ENCODE peak calls at places on chromosomes 2 and 18, in seven cellular contexts. J is cardiac muscle cell, L is endodermal cell, S is A549, B is pancreas, H is fibroblast of lung, C is esophagus squamous epithelium. E is an unnamed sample. For H3K4me1, the result is how much of the 10 kb centered on the place peaks cover.

GRCh38 chr18:36809590-36810381 is 19.0 kb downstream of the TPGS2 start:
- DNase-seq in J (peak), L (peak), S (peak), B (peak), H (peak), C (no peak), E (peak)

GRCh38 chr2:61268249-61268648 is 106.3 kb downstream of the C2orf74 start:
- DNase-seq in J (no peak), L (no peak), S (peak), B (no peak), H (no peak), C (no peak), E (no peak)

GRCh38 chr2:31347788-31348187 is 66.8 kb downstream of the XDH start:
- DNase-seq in J (peak), L (no peak), S (peak), B (no peak), H (peak), C (no peak), E (no peak)

GRCh38 chr2:3526871-3527270 is 7.5 kb upstream of the ADI1 start:
- DNase-seq in J (no peak), L (no peak), S (no peak), B (no peak), H (no peak), C (no peak), E (no peak)

GRCh38 chr2:54158311-54158710 is 42.9 kb downstream of the ACYP2 start:
- DNase-seq in J (no peak), L (no peak), S (no peak), B (no peak), H (no peak), C (no peak), E (no peak)

GRCh38 chr18:13147146-13147545 is 71.4 kb upstream of the LDLRAD4 start:
- DNase-seq in J (no peak), L (no peak), S (no peak), B (no peak), H (no peak), C (no peak), E (no peak)

GRCh38 chr2:27802547-27802946 is 31.0 kb downstream of the MRPL33 start:
- DNase-seq in J (no peak), L (no peak), S (peak), B (no peak), H (peak), C (no peak), E (no peak)

GRCh38 chr2:38722271-38723115 is 28.7 kb downstream of the SRSF7 start:
- DNase-seq in J (no peak), L (no peak), S (no peak), B (no peak), H (no peak), C (no peak), E (peak)

GRCh38 chr2:240642061-240642805 is 17.0 kb downstream of the GPR35 start:
- DNase-seq in J (no peak), L (peak), S (no peak), B (no peak), H (no peak), C (no peak), E (no peak)

GRCh38 chr2:199310654-199311275 is 147.0 kb downstream of the SATB2 start:
- DNase-seq in J (no peak), L (no peak), S (no peak), B (no peak), H (no peak), C (no peak), E (no peak)

GRCh38 chr2:42386684-42387083 is 25.7 kb upstream of the COX7A2L start:
- DNase-seq in J (peak), L (no peak), S (peak), B (no peak), H (no peak), C (no peak), E (no peak)

GRCh38 chr18:7586379-7586778 is 19.3 kb downstream of the PTPRM start:
- DNase-seq in J (no peak), L (no peak), S (no peak), B (no peak), H (no peak), C (no peak), E (no peak)

GRCh38 chr18:24930478-24930877 is 421.5 kb downstream of the ZNF521 start:
- DNase-seq in J (no peak), L (peak), S (no peak), B (no peak), H (no peak), C (no peak), E (no peak)

GRCh38 chr18:47323158-47323557 is 71.7 kb upstream of the SKOR2 start:
- DNase-seq in J (no peak), L (no peak), S (no peak), B (no peak), H (peak), C (no peak), E (no peak)

GRCh38 chr2:67400560-67401464 is 3.7 kb downstream of the ETAA1 start:
- DNase-seq in J (no peak), L (no peak), S (peak), B (no peak), H (peak), C (no peak), E (no peak)

GRCh38 chr2:227324671-227325055 is 388 bp upstream of the MFF start:
- DNase-seq in J (no peak), L (peak), S (no peak), B (no peak), H (no peak), C (no peak), E (no peak)

GRCh38 chr2:189002079-189002478 is 27.9 kb downstream of the COL3A1 start:
- DNase-seq in J (peak), L (no peak), S (peak), B (no peak), H (peak), C (no peak), E (no peak)

GRCh38 chr2:152260939-152261338 is 74.0 kb upstream of the FMNL2 start:
- DNase-seq in J (no peak), L (no peak), S (no peak), B (no peak), H (no peak), C (no peak), E (no peak)

GRCh38 chr2:200944467-200945394 is 18.7 kb downstream of the ORC2 start:
- DNase-seq in J (peak), L (no peak), S (peak), B (no peak), H (peak), C (no peak), E (no peak)

GRCh38 chr18:54351186-54351585 is 6.5 kb downstream of the STARD6 start:
- DNase-seq in J (no peak), L (no peak), S (no peak), B (no peak), H (no peak), C (no peak), E (no peak)

GRCh38 chr2:62661263-62661635 is 44.3 kb upstream of the EHBP1 start:
- DNase-seq in J (no peak), L (no peak), S (no peak), B (no peak), H (peak), C (no peak), E (no peak)

GRCh38 chr2:156445311-156446218 is 9.4 kb downstream of the GPD2 start:
- DNase-seq in J (peak), L (no peak), S (peak), B (no peak), H (peak), C (no peak), E (no peak)

GRCh38 chr2:160156665-160157064 is 43.4 kb downstream of the ITGB6 start:
- DNase-seq in J (peak), L (no peak), S (peak), B (no peak), H (peak), C (no peak), E (no peak)

GRCh38 chr2:71807969-71808451 is 339.7 kb downstream of the CYP26B1 start:
- DNase-seq in J (peak), L (peak), S (no peak), B (no peak), H (no peak), C (no peak), E (no peak)

GRCh38 chr2:197251576-197251975 is 59.0 kb downstream of the ANKRD44 start:
- DNase-seq in J (peak), L (no peak), S (no peak), B (no peak), H (peak), C (no peak), E (no peak)

GRCh38 chr2:197269173-197269572 is 41.4 kb downstream of the ANKRD44 start:
- DNase-seq in J (peak), L (no peak), S (no peak), B (no peak), H (peak), C (no peak), E (peak)

GRCh38 chr2:213090772-213091171 is 60.6 kb downstream of the IKZF2 start:
- DNase-seq in J (no peak), L (no peak), S (no peak), B (no peak), H (no peak), C (no peak), E (no peak)

GRCh38 chr18:55477537-55478300 is 110.3 kb downstream of the TCF4 start:
- DNase-seq in J (peak), L (no peak), S (no peak), B (no peak), H (peak), C (no peak), E (peak)

GRCh38 chr2:75503048-75503607 is 57.6 kb downstream of the EVA1A start:
- DNase-seq in J (peak), L (no peak), S (peak), B (no peak), H (peak), C (no peak), E (no peak)

GRCh38 chr2:229798446-229799147 is 84.2 kb upstream of the DNER start:
- DNase-seq in J (peak), L (no peak), S (no peak), B (no peak), H (peak), C (no peak), E (no peak)

GRCh38 chr18:293557-293956 is 25.7 kb upstream of the THOC1 start:
- DNase-seq in J (peak), L (no peak), S (no peak), B (no peak), H (peak), C (no peak), E (no peak)

GRCh38 chr2:166803314-166803986 is 84.8 kb upstream of the XIRP2 start:
- DNase-seq in J (peak), L (peak), S (no peak), B (no peak), H (no peak), C (no peak), E (peak)

GRCh38 chr2:105388971-105389381 is 9.9 kb downstream of the FHL2 start:
- DNase-seq in J (peak), L (no peak), S (no peak), B (no peak), H (peak), C (no peak), E (no peak)

GRCh38 chr18:54149078-54149697 is 75.3 kb downstream of the MBD2 start:
- DNase-seq in J (peak), L (peak), S (peak), B (no peak), H (peak), C (no peak), E (no peak)

DNA sequence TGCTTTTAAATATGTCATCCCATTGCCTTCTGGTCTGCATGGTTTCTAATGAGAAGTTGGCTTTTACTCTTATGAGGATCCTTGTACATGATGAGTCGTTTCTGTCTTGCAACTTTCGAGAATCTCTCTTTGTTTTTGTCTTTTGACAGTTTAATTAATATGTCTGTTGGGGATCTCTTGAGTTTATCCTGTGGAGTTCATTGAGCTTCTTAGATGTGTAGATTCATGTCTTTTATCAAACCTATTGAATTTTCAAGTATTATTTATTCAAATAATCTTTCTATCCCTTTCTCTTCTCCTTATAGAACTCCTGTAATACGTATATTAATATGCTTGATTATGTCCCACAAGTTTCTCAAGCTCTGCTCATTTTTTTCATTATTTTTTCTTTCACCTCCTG is 67.9 kb downstream of the TMEM185B start:
- DNase-seq in J (no peak), L (no peak), S (no peak), B (no peak), H (no peak), C (no peak), E (no peak)
- H3K27ac ChIP-seq in J (no peak), L (no peak), S (no peak), B (no peak), H (no peak), C (no peak), E (no peak)

DNA sequence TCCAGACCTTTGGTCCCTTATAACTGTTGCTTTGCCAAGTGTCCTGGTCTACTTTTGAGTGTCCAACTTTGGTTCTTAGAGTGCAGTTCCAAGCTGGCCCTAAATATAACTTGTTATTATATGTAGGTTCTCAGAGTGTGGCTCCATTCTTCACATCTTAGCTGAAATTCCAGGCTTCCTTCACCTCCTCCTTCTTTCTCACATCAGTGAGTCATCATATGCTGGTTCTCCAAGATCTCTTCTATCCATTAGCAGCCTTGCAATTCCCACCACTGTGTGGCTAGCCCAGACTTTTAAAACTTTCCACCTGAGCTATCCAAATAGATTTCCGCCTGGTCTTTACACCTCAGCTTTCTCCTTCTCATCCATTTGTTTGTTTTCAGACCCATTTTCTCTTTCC is 12.6 kb upstream of the CXCR4 start:
- DNase-seq in J (no peak), L (no peak), S (no peak), B (no peak), H (no peak), C (no peak), E (no peak)
- H3K4me1 ChIP-seq in J (under half), L (under half), S (under half), B (under half), H (under half), C (under half), E (half or more)

DNA sequence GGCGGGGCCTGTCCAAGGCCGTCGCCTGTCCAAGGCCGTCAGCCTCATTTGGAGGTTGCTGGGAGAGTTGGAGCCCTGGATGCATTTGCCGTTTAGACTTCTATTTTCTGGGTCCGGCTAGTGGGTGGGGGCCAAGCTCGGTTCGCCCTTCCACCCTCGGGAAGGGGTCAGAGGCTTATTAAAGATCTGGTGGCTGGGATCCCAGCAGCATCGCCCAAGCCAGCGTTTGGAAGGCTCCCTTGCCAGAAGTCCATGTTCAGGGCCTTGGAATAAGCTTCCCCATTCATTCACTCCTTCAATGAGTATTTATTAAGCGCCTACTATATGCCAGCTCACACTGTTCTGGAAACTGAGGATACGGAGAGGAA is 516 bp upstream of the DOCK10 start:
- DNase-seq in J (no peak), L (no peak), S (peak), B (no peak), H (no peak), C (no peak), E (no peak)
- H3K27ac ChIP-seq in J (no peak), L (no peak), S (peak), B (no peak), H (peak), C (no peak), E (no peak)

DNA sequence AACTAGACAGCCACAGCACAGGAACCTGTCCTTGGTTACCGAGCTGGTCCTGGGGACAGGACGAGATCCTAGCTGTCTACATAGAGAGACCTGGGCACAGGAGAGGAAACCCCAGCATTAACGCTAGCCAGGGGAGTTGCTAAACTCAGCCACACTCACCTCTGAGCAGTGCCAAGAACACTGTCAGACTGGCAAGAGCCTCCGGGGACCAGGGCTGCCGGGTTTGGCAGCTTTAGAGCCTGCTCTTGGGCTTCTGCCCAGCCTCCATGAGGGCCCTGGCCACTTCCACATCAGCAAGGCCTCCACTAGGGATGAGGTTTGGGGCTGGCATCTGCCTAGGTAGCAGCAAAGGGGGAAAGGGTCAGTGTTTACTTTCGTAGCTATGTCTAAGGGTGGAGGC is 6.7 kb downstream of the TMBIM1 start:
- DNase-seq in J (peak), L (no peak), S (no peak), B (peak), H (peak), C (no peak), E (no peak)
- H3K4me1 ChIP-seq in J (under half), L (under half), S (under half), B (half or more), H (half or more), C (half or more), E (half or more)

GRCh38 chr2:101821059-101821805 is 123.7 kb downstream of the MAP4K4 start:
- DNase-seq in J (no peak), L (no peak), S (no peak), B (no peak), H (peak), C (no peak), E (no peak)
- H3K27ac ChIP-seq in J (peak), L (no peak), S (no peak), B (no peak), H (no peak), C (no peak), E (no peak)

GRCh38 chr2:85777441-85777861 is 23.7 kb downstream of the ATOH8 start:
- DNase-seq in J (peak), L (no peak), S (no peak), B (no peak), H (no peak), C (no peak), E (no peak)
- H3K4me1 ChIP-seq in J (under half), L (under half), S (under half), B (under half), H (under half), C (under half), E (under half)

GRCh38 chr18:58213931-58214431 is 170.0 kb downstream of the NEDD4L start:
- DNase-seq in J (no peak), L (no peak), S (no peak), B (no peak), H (peak), C (no peak), E (no peak)

GRCh38 chr18:58215005-58215404 is 171.0 kb downstream of the NEDD4L start:
- DNase-seq in J (no peak), L (no peak), S (no peak), B (no peak), H (no peak), C (no peak), E (no peak)

GRCh38 chr18:58221060-58221725 is 177.2 kb downstream of the NEDD4L start:
- DNase-seq in J (peak), L (peak), S (peak), B (peak), H (peak), C (no peak), E (no peak)

GRCh38 chr18:58216071-58216471 is 172.0 kb downstream of the NEDD4L start:
- DNase-seq in J (peak), L (peak), S (no peak), B (no peak), H (peak), C (no peak), E (no peak)

GRCh38 chr18:58218111-58218510 is 174.1 kb downstream of the NEDD4L start:
- DNase-seq in J (peak), L (no peak), S (peak), B (no peak), H (peak), C (no peak), E (no peak)
- H3K27ac ChIP-seq in J (no peak), L (no peak), S (peak), B (no peak), H (no peak), C (no peak), E (no peak)

DNA sequence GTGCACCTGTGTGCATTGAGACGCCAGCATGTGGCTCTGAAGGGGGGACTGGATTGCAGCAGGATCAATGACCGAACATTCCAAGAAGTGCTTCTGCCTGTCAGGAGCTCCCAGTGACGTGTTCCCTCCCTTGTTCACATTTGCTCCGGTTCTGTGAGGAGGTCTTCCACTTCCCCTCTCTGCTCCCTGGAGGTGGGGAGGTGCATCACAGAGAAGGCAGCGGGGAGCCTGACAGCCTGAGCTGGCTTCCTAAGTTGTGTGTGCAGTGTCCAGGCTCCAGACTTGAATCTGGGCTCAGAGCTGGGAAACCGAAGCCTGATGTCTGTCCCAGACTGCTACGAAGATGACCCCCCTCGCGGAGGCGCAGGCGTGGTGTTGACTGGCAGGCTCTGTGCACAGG is 171.0 kb downstream of the KLHL29 start:
- DNase-seq in J (no peak), L (no peak), S (no peak), B (no peak), H (no peak), C (no peak), E (no peak)
- H3K4me1 ChIP-seq in J (under half), L (under half), S (under half), B (under half), H (under half), C (under half), E (under half)

DNA sequence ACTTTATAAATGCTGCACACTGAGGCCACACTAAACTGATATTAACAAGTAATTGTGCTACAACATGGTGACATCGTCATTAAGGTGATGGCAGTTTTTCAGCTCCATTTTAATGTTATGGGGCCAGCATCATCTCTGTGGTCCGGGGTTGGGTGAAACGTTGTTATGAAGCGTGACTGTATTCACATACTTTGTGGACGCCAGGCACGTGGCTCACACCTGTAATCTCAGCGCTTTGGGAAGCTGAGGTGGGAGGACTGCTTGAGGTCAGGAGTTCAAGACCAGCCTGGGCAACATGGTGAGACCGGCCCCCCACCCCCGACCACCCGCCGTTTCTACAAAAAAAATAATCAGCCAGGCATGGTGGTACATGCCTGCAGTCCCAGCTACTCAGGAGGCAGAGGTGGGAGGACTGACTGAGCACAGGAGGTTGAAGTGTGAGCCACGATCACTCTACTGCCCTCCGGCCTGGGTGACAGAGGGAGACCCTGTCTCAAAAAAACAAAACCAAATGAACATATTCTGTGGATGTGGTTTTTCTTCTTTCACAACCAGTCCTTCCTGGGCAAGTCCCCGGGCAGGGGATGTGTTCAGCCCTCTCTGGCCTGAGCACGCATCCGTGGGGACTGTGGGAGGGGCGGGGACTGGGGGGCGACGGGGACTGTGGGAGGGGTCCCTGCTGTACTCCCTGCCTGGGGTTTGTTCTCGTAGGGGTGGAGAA is 12.9 kb upstream of the GAL3ST2 start:
- DNase-seq in J (no peak), L (no peak), S (no peak), B (no peak), H (no peak), C (no peak), E (no peak)
- H3K27ac ChIP-seq in J (no peak), L (no peak), S (no peak), B (no peak), H (no peak), C (no peak), E (no peak)

E was measured in CD4-positive, CD25-positive, alpha-beta regulatory T cell.